ENCODE peak calls at places on chromosome 14, in four cellular contexts. X is amniotic epithelial cell; Z is AG10803; C is stimulated activated CD4-positive, alpha-beta T cell treated with anti-CD3 and anti-CD28 coated beads, Interleukin-4, amount 100 ng/mL, for 48 hours. E is an unnamed sample.

GRCh38 chr14:53278602-53279506 is 125.7 kb upstream of the DDHD1 start:
- DNase-seq in X (peak), Z (peak), C (no peak), E (peak)

GRCh38 chr14:95150910-95151309 is 6.4 kb downstream of the DICER1 start:
- DNase-seq in Z (no peak), C (no peak), X (no peak), E (no peak)

GRCh38 chr14:102772781-102773570 is 4.3 kb upstream of the TRAF3 start:
- DNase-seq in Z (no peak), C (no peak), X (peak), E (no peak)

GRCh38 chr14:54864526-54864925 is 38.1 kb downstream of the GCH1 start:
- DNase-seq in C (no peak), Z (peak), X (no peak), E (no peak)

GRCh38 chr14:33555710-33556350 is 395.0 kb downstream of the EGLN3 start:
- DNase-seq in Z (no peak), X (no peak), C (no peak), E (peak)

GRCh38 chr14:50342211-50343080 is 30.3 kb downstream of the DMAC2L start:
- DNase-seq in X (peak), C (no peak), Z (peak), E (peak)

GRCh38 chr14:44791730-44792129 is 170.0 kb downstream of the KLHL28 start:
- DNase-seq in Z (no peak), X (peak), C (no peak), E (no peak)

GRCh38 chr14:53378142-53378541 is 225.0 kb upstream of the DDHD1 start:
- DNase-seq in Z (no peak), X (peak), C (no peak), E (no peak)

GRCh38 chr14:55585854-55586253 is 5.8 kb downstream of the KTN1 start:
- DNase-seq in C (no peak), Z (peak), X (peak), E (peak)

GRCh38 chr14:71721791-71722190 is 210.4 kb upstream of the RGS6 start:
- DNase-seq in Z (peak), C (no peak), X (no peak), E (no peak)

GRCh38 chr14:105061428-105062047 is 3.7 kb downstream of the GPR132 start:
- DNase-seq in X (no peak), C (peak), Z (no peak), E (no peak)

GRCh38 chr14:79356040-79356439 is 855.3 kb downstream of the DIO2 start:
- DNase-seq in X (peak), Z (no peak), C (no peak), E (no peak)

GRCh38 chr14:67461341-67461985 is 27.1 kb downstream of the TMEM229B start:
- DNase-seq in C (no peak), X (peak), Z (peak), E (no peak)

GRCh38 chr14:39090548-39091111 is 12.4 kb downstream of the SEC23A start:
- DNase-seq in X (no peak), C (no peak), Z (no peak), E (no peak)

GRCh38 chr14:73460691-73461127 is 2.4 kb upstream of the NUMB start:
- DNase-seq in C (no peak), Z (peak), X (peak), E (peak)

E was measured in Daoy.